ENCODE peak calls at places on chromosomes 6 and 20, in five cellular contexts. X is left ventricle myocardium inferior; V is pancreas; M is uterus; U is CD8-positive, alpha-beta T cell. Q is an unnamed sample.

GRCh38 chr20:1214838-1215261 is 11.0 kb upstream of the RAD21L1 start:
- DNase-seq in X (no peak), V (no peak), M (no peak), U (no peak), Q (no peak)

GRCh38 chr6:135995160-135995898 is 143.8 kb downstream of the PDE7B start:
- DNase-seq in X (no peak), V (no peak), M (no peak), U (no peak), Q (no peak)

GRCh38 chr6:26087284-26088115 is at the start of gene HFE:
- DNase-seq in X (peak; percentile 57), V (no peak), M (peak; percentile 57), U (no peak), Q (peak; percentile 64)

GRCh38 chr20:8094415-8094818 is 37.6 kb upstream of the PLCB1 start:
- DNase-seq in X (peak; percentile 67), V (no peak), M (peak; percentile 71), U (no peak), Q (no peak)

GRCh38 chr6:142854589-142855488 is 90.1 kb downstream of the HIVEP2 start:
- DNase-seq in X (no peak), V (no peak), M (no peak), U (no peak), Q (no peak)

GRCh38 chr6:131946404-131946991 is 4.7 kb downstream of the CCN2 start:
- DNase-seq in X (no peak), V (no peak), M (no peak), U (no peak), Q (no peak)

GRCh38 chr6:3209114-3210023 is 18.1 kb downstream of the TUBB2B start:
- DNase-seq in X (peak; percentile 22), V (no peak), M (peak; percentile 61), U (no peak), Q (peak; percentile 81)

GRCh38 chr20:32560482-32560988 is 24.6 kb downstream of the NOL4L start:
- DNase-seq in X (no peak), V (no peak), M (no peak), U (no peak), Q (no peak)

DNA sequence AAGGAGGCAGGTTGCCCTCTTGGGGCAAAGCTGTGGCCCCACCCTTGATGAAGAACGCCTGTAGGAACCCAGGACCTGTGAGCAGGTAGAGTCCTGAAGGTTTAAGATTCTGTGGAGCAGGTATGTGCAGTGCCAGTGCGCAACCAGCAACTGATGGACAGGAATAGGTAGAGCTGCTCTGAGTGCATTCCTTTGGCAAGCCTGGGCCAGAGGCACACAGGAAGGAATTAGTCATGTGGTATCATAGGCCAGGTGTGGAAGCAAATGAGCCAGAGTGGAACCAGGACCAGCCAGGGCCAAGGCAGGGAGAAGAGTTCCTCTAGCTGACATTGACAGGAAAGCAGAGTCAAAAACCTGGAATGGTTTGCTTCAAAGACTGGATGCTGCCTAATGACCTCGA is 1.4 kb upstream of the KHDC1 start:
- DNase-seq in X (no peak), V (no peak), M (no peak), U (no peak), Q (no peak)
- H3K4me3 ChIP-seq in X (no peak overlapping the region), V (no peak overlapping the region), M (no peak overlapping the region), U (no peak overlapping the region), Q (no peak overlapping the region)

GRCh38 chr6:145445674-145446073 is 289.6 kb downstream of the EPM2A start:
- DNase-seq in X (no peak), V (no peak), M (no peak), U (no peak), Q (no peak)

DNA sequence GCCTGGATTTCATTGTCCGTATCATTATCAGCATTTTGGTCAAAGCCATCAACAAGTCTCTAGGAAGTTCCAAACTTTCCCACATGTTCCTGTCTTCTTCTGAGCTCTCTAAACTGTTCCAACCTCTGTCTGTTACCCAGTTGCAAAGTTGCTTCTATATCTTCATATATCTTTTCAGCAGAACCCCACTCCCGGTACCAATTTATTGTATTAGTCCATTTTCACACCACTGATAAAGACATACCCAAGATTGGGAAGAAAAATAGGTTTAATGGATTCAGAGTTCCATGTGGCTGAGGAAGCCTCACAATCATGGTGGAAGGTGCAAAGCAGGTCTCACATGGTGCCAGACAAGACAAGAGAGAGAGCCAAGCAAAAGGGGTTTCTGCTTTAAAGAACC is 293.2 kb downstream of the EPM2A start:
- DNase-seq in X (no peak), V (no peak), M (no peak), U (no peak), Q (no peak)
- H3K9me3 ChIP-seq in X (peaks cover 60% of the 10 kb centered on the region), V (no peaks in the 10 kb centered on the region), M (no peaks in the 10 kb centered on the region), U (no peaks in the 10 kb centered on the region), Q (peaks cover 2% of the 10 kb centered on the region)

GRCh38 chr20:35281506-35282101 is 3.0 kb downstream of the EIF6 start:
- DNase-seq in X (no peak), V (no peak), M (no peak), U (no peak), Q (no peak)
- H3K27ac ChIP-seq in X (no peak overlapping the region), V (no peak overlapping the region), M (no peak overlapping the region), U (no peak overlapping the region), Q (no peak overlapping the region)

DNA sequence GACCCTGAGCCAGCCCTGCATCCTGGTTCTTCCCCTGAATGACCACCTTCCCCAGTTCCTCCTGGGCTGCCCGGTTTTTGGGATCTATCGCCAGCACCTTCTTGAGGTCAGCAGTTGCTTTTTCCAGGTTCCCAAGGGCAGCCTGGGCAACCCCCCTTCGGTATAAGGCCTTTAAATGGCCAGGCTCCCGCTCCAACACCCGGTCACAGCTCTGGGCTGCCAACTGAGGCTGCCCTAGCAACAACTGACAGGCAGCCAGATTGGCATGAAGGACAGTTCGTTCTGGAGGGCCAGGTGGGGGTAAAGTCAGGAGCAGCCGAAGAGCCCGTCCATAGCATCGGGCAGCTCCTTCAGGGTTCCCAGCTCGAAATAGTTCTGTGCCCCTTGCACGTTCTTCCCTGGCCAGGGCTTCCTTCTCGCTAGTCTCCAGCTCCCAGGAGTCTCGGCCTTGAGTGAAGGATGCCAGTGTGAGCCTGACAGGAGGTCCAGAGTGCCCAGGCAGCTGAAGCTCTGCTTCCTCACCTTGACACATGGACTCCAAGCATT is 778 bp upstream of the ATF6B start:
- DNase-seq in X (no peak), V (peak; percentile 55), M (no peak), U (no peak), Q (no peak)
- H3K4me3 ChIP-seq in X (peak overlapping the region; percentile 84), V (peak overlapping the region; percentile 57), M (no peak overlapping the region), U (peak overlapping the region; percentile 3), Q (peak overlapping the region; percentile 76)

DNA sequence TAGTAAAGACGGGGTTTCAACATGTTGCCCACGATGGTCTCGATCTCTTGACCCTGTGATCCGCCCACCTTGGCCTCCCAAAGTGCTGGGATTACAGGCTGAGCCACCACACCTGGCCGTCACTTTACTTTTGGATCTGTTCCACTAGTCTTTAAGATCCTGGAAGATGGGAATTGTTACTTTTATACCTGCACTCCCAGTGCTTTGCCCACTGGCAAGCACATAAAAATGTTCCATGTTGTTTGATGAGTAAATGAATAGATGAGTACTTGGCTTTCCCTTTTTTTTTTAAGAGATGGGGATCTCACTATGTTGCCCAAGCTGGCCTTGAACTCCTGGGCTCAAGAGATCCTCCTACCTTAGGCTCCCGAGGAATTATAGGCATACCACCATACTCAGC is 84.8 kb upstream of the SASH1 start:
- DNase-seq in X (no peak), V (no peak), M (no peak), U (no peak), Q (no peak)
- H3K9me3 ChIP-seq in X (peaks cover 7% of the 10 kb centered on the region), V (no peaks in the 10 kb centered on the region), M (no peaks in the 10 kb centered on the region), U (no peaks in the 10 kb centered on the region), Q (no peaks in the 10 kb centered on the region)

Q was measured in small intestine.